ENCODE peak calls at places on chromosomes 4 and X, in six cellular contexts. T is heart right ventricle, U is A549, P is AG09309, C is choroid plexus epithelial cell, Z is cardiac muscle cell. V is an unnamed sample.

GRCh38 chr4:22384154-22384553 is 131.7 kb downstream of the ADGRA3 start:
- DNase-seq in T (no peak), U (no peak), P (no peak), C (no peak), Z (no peak), V (no peak)

GRCh38 chr4:187139116-187139515 is 415.5 kb upstream of the FAT1 start:
- DNase-seq in T (no peak), U (no peak), P (no peak), C (no peak), Z (no peak), V (no peak)

GRCh38 chrX:86148024-86148511 is at the start of gene DACH2:
- DNase-seq in T (peak), U (peak), P (no peak), C (peak), Z (peak), V (peak)

GRCh38 chrX:11533211-11533651 is 132.5 kb downstream of the ARHGAP6 start:
- DNase-seq in T (peak), U (peak), P (peak), C (peak), Z (peak), V (peak)

GRCh38 chr4:78018271-78019049 is 38.7 kb upstream of the FRAS1 start:
- DNase-seq in T (no peak), U (no peak), P (no peak), C (no peak), Z (peak), V (no peak)

GRCh38 chr4:25743971-25744370 is 88.3 kb downstream of the SLC34A2 start:
- DNase-seq in T (no peak), U (no peak), P (no peak), C (no peak), Z (no peak), V (no peak)

GRCh38 chr4:54543088-54543795 is 114.5 kb upstream of the KIT start:
- DNase-seq in T (no peak), U (no peak), P (peak), C (peak), Z (peak), V (peak)

GRCh38 chr4:77023920-77024319 is 51.9 kb downstream of the CCNI start:
- DNase-seq in T (no peak), U (no peak), P (no peak), C (no peak), Z (no peak), V (no peak)

GRCh38 chr4:97235516-97235915 is 907.8 kb downstream of the STPG2 start:
- DNase-seq in T (no peak), U (no peak), P (no peak), C (peak), Z (no peak), V (peak)

GRCh38 chrX:84339507-84340364 is 151.7 kb upstream of the RPS6KA6 start:
- DNase-seq in T (no peak), U (peak), P (no peak), C (peak), Z (peak), V (peak)

GRCh38 chrX:72296991-72297390 is 8.7 kb downstream of the CITED1 start:
- DNase-seq in T (no peak), U (no peak), P (no peak), C (no peak), Z (no peak), V (no peak)

GRCh38 chr4:113355550-113356371 is 306.3 kb downstream of the ANK2 start:
- DNase-seq in T (peak), U (no peak), P (peak), C (peak), Z (peak), V (peak)

GRCh38 chr4:1448589-1449420 is 42.6 kb upstream of the NKX1-1 start:
- DNase-seq in T (no peak), U (no peak), P (no peak), C (no peak), Z (no peak), V (no peak)

GRCh38 chr4:136861081-136861480 is 671.2 kb downstream of the PCDH18 start:
- DNase-seq in T (no peak), U (no peak), P (no peak), C (peak), Z (no peak), V (peak)

GRCh38 chr4:83170952-83171399 is 56.4 kb upstream of the PLAC8 start:
- DNase-seq in T (no peak), U (peak), P (no peak), C (no peak), Z (no peak), V (no peak)

GRCh38 chrX:154458954-154459829 is 1.1 kb downstream of the PLXNA3 start:
- DNase-seq in T (peak), U (no peak), P (no peak), C (no peak), Z (no peak), V (no peak)

GRCh38 chrX:33183366-33183765 is 28.0 kb downstream of the DMD start:
- DNase-seq in T (peak), U (no peak), P (no peak), C (peak), Z (peak), V (peak)

GRCh38 chr4:148299337-148299736 is 142.9 kb downstream of the NR3C2 start:
- DNase-seq in T (no peak), U (no peak), P (no peak), C (no peak), Z (no peak), V (no peak)

GRCh38 chrX:136148391-136148790 is 1.1 kb downstream of the FHL1 start:
- DNase-seq in T (no peak), U (no peak), P (no peak), C (no peak), Z (no peak), V (no peak)

GRCh38 chrX:83511208-83511607 is 3.1 kb downstream of the POU3F4 start:
- DNase-seq in T (no peak), U (no peak), P (no peak), C (no peak), Z (no peak), V (peak)

GRCh38 chr4:7068279-7068842 is 497 bp upstream of the GRPEL1 start:
- DNase-seq in T (no peak), U (no peak), P (no peak), C (no peak), Z (no peak), V (no peak)

GRCh38 chr4:7660640-7661039 is 225.9 kb upstream of the PSAPL1 start:
- DNase-seq in T (no peak), U (no peak), P (no peak), C (no peak), Z (no peak), V (no peak)

GRCh38 chr4:86050516-86050915 is 309.3 kb downstream of the MAPK10 start:
- DNase-seq in T (no peak), U (no peak), P (no peak), C (no peak), Z (no peak), V (no peak)

GRCh38 chr4:178450614-178451013 is 1008.4 kb upstream of the AGA start:
- DNase-seq in T (no peak), U (no peak), P (no peak), C (no peak), Z (no peak), V (no peak)

GRCh38 chr4:69147334-69147733 is 51.1 kb downstream of the UGT2B7 start:
- DNase-seq in T (no peak), U (no peak), P (no peak), C (no peak), Z (no peak), V (no peak)

GRCh38 chrX:78066110-78066509 is 37.9 kb upstream of the PGK1 start:
- DNase-seq in T (no peak), U (no peak), P (no peak), C (peak), Z (peak), V (peak)

GRCh38 chr4:139560396-139561084 is 4.5 kb upstream of the SETD7 start:
- DNase-seq in T (no peak), U (no peak), P (no peak), C (peak), Z (no peak), V (no peak)

GRCh38 chrX:136765957-136766356 is 14.8 kb downstream of the ARHGEF6 start:
- DNase-seq in T (no peak), U (no peak), P (no peak), C (no peak), Z (no peak), V (no peak)

GRCh38 chr4:57168986-57169385 is 58.8 kb upstream of the IGFBP7 start:
- DNase-seq in T (no peak), U (no peak), P (no peak), C (no peak), Z (no peak), V (no peak)

GRCh38 chrX:70289168-70289792 is 447 bp downstream of the PDZD11 start:
- DNase-seq in T (no peak), U (no peak), P (no peak), C (peak), Z (no peak), V (no peak)

GRCh38 chrX:81261576-81261975 is 59.7 kb downstream of the SH3BGRL start:
- DNase-seq in T (no peak), U (peak), P (no peak), C (peak), Z (peak), V (peak)

GRCh38 chr4:112938461-112939058 is 110.9 kb upstream of the ANK2 start:
- DNase-seq in T (no peak), U (peak), P (no peak), C (peak), Z (peak), V (peak)

GRCh38 chr4:140135529-140136021 is 18.4 kb downstream of the MAML3 start:
- DNase-seq in T (peak), U (peak), P (no peak), C (no peak), Z (peak), V (peak)

GRCh38 chr4:145299380-145300076 is 119.1 kb upstream of the OTUD4 start:
- DNase-seq in T (no peak), U (no peak), P (peak), C (peak), Z (peak), V (peak)

DNA sequence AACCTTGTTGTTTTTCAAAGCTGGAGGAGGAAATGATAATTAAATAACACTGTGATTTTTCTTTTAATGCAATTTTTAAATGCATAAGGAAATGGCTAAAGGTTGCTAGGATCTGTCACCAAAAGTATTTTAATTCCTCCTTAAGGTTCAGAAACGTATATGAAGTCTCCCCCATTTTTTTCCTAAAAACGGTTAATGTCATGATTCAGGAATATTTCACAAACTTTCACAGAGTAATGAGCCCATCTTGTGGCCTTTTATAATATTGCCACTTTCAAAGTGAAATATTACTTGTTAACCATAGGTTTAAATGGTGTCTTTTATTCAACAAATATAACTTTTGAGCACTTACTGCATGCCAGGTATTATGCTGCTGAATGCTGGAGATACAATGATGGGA is 99.5 kb upstream of the USP38 start:
- DNase-seq in T (no peak), U (peak), P (no peak), C (peak), Z (peak), V (peak)
- TF ChIP-seq CTCF in T (peak), U (peak), P (peak), C (no peak), Z (peak), V (no peak)

GRCh38 chrX:56975611-56976010 is 19.7 kb downstream of the SPIN3 start:
- DNase-seq in T (no peak), U (no peak), P (no peak), C (no peak), Z (peak), V (no peak)
- H3K4me3 ChIP-seq in T (no peak), U (no peak), P (no peak), C (no peak), Z (no peak), V (no peak)

GRCh38 chrX:48597353-48598264 is at the start of gene WDR13:
- DNase-seq in T (peak), U (peak), P (peak), C (peak), Z (peak), V (peak)
- TF ChIP-seq CTCF in T (no peak), U (no peak), P (no peak), C (no peak), Z (no peak), V (no peak)

DNA sequence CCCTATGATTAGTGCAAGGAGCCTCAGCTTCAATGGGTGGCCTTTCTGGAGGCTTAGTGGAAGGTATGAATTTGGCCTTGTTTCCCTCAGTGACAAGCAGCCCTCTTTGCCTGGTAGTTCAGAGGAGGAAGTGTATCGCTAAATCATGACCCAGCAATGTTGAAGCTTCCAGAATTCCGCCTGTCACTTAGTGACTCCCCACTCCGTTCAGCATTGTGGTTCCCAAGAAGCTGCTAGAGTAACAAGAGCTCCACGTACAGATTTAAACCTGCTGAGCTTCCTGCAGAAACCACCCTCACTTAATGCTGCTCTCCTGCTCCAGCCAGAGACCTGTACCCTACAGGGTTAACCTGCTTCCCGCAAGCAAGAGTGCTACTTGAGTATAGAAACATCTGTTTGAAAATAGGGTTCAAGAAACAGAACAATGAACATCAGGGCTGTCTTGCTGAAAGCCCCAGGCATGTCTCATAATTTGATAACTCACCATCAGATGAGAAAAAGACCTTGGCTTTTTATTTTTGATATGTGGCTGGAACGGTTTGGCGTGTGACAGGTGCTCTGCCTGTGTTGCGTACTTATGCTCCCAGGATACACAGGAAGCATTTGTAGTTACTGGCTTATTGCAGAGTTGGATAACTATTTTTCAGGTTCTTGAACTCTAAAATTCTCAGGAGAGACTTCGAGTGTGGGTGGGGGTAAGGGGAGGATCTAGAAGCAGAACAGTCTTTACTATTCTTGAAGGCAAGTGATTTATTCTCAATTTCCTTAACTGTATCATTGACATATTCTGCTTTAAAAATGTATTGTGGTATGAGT is 105.3 kb downstream of the UCHL1 start:
- DNase-seq in T (no peak), U (peak), P (no peak), C (no peak), Z (no peak), V (no peak)
- H3K4me3 ChIP-seq in T (peak), U (peak), P (peak), C (no peak), Z (peak), V (no peak)

GRCh38 chrX:48806088-48806487 is 4.2 kb downstream of the HDAC6 start:
- DNase-seq in T (no peak), U (peak), P (no peak), C (peak), Z (no peak), V (no peak)
- TF ChIP-seq CTCF in T (no peak), U (peak), P (no peak), C (peak), Z (no peak), V (no peak)

GRCh38 chr4:73620115-73620792 is at the start of gene RASSF6:
- DNase-seq in T (no peak), U (peak), P (no peak), C (peak), Z (no peak), V (no peak)
- H3K4me3 ChIP-seq in T (no peak), U (peak), P (no peak), C (peak), Z (peak), V (peak)